ENCODE peak calls at places on chromosome 9, in ten cellular contexts. S is right atrium auricular region, A is fibroblast of the aortic adventitia, R is GM12865, M is transverse colon, C is HepG2, X is foreskin fibroblast, T is A549, J is progenitor cell of endocrine pancreas, G is lower lobe of right lung. L is an unnamed sample.

GRCh38 chr9:134629586-134630392 is 11.8 kb upstream of the COL5A1 start:
- DNase-seq in S (no peak), A (peak), R (no peak), M (no peak), C (no peak), X (no peak), T (no peak), J (no peak), G (peak), L (no peak)

GRCh38 chr9:101201626-101202025 is 173.1 kb downstream of the PLPPR1 start:
- DNase-seq in S (no peak), A (no peak), R (no peak), M (no peak), C (peak), X (no peak), T (no peak), J (no peak), G (no peak), L (no peak)

GRCh38 chr9:111928342-111928720 is 31.7 kb downstream of the UGCG start:
- DNase-seq in S (no peak), A (no peak), R (no peak), M (no peak), C (no peak), X (no peak), T (no peak), J (no peak), G (no peak), L (peak)

GRCh38 chr9:136997830-136998234 is 1.5 kb upstream of the CLIC3 start:
- DNase-seq in S (no peak), A (no peak), R (peak), M (peak), C (no peak), X (no peak), T (no peak), J (no peak), G (no peak), L (no peak)

GRCh38 chr9:5843450-5844249 is 10.7 kb upstream of the ERMP1 start:
- DNase-seq in S (no peak), A (peak), R (no peak), M (no peak), C (peak), X (peak), T (peak), J (no peak), G (no peak), L (no peak)

GRCh38 chr9:137195525-137196220 is 4.9 kb downstream of the TPRN start:
- DNase-seq in S (no peak), A (no peak), R (no peak), M (peak), C (no peak), X (no peak), T (no peak), J (no peak), G (no peak), L (no peak)

GRCh38 chr9:136309101-136309801 is 5.4 kb upstream of the CCDC187 start:
- DNase-seq in S (no peak), A (no peak), R (peak), M (no peak), C (no peak), X (no peak), T (no peak), J (no peak), G (no peak), L (no peak)

GRCh38 chr9:98978231-98978681 is 34.5 kb downstream of the COL15A1 start:
- DNase-seq in S (no peak), A (no peak), R (no peak), M (no peak), C (no peak), X (no peak), T (no peak), J (no peak), G (no peak), L (no peak)

GRCh38 chr9:89602978-89603628 is 1.7 kb upstream of the GADD45G start:
- DNase-seq in S (peak), A (peak), R (peak), M (peak), C (peak), X (peak), T (peak), J (peak), G (peak), L (peak)

GRCh38 chr9:112669326-112669725 is 48.6 kb downstream of the INIP start:
- DNase-seq in S (no peak), A (no peak), R (no peak), M (no peak), C (no peak), X (no peak), T (no peak), J (no peak), G (no peak), L (no peak)

GRCh38 chr9:136564379-136564988 is 18.6 kb upstream of the NOTCH1 start:
- DNase-seq in S (peak), A (peak), R (peak), M (no peak), C (no peak), X (peak), T (no peak), J (no peak), G (peak), L (peak)

DNA sequence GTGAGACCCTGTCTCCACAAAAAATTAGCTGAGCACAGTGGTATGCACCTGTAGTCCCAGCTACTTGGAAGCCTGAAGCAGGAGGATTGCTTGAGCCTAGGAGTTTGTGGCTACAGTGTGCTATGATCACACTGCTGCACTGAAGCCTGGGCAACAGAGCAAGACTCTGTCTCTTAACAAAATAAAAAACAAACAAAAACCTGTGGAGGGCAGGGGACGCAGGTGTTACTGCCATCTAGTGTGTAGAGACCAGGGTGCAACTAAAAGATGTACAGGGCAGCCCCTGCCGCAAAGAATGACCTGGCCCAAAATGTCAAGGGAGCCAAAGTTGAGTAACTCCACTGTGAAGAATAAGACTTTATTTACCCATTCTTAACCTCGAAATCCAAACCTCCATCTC is 27.1 kb downstream of the ASPN start:
- DNase-seq in S (no peak), A (no peak), R (peak), M (no peak), C (peak), X (no peak), T (peak), J (no peak), G (no peak), L (no peak)
- TF ChIP-seq CTCF in S (no peak), A (peak), R (peak), M (no peak), C (peak), X (peak), T (peak), J (peak), G (no peak), L (peak)

GRCh38 chr9:2663486-2663885 is 41.9 kb downstream of the VLDLR start:
- DNase-seq in S (no peak), A (no peak), R (no peak), M (no peak), C (no peak), X (no peak), T (no peak), J (no peak), G (no peak), L (no peak)

GRCh38 chr9:2663886-2664674 is 42.5 kb downstream of the VLDLR start:
- DNase-seq in S (no peak), A (no peak), R (no peak), M (no peak), C (no peak), X (no peak), T (no peak), J (no peak), G (no peak), L (no peak)

GRCh38 chr9:2666569-2666968 is 45.0 kb downstream of the VLDLR start:
- DNase-seq in S (no peak), A (no peak), R (no peak), M (no peak), C (no peak), X (no peak), T (no peak), J (no peak), G (no peak), L (no peak)

GRCh38 chr9:2664675-2665065 is 43.1 kb downstream of the VLDLR start:
- DNase-seq in S (no peak), A (no peak), R (no peak), M (no peak), C (no peak), X (no peak), T (no peak), J (no peak), G (no peak), L (no peak)

GRCh38 chr9:2662496-2662895 is 40.9 kb downstream of the VLDLR start:
- DNase-seq in S (no peak), A (no peak), R (no peak), M (no peak), C (no peak), X (no peak), T (peak), J (no peak), G (no peak), L (no peak)
- TF ChIP-seq CTCF in S (no peak), A (no peak), R (no peak), M (no peak), C (peak), X (no peak), T (peak), J (peak), G (no peak), L (peak)

GRCh38 chr9:297104-297794 is 82.6 kb downstream of the DOCK8 start:
- DNase-seq in S (no peak), A (no peak), R (peak), M (peak), C (no peak), X (no peak), T (peak), J (no peak), G (peak), L (peak)

GRCh38 chr9:289121-289520 is 74.5 kb downstream of the DOCK8 start:
- DNase-seq in S (no peak), A (no peak), R (no peak), M (no peak), C (no peak), X (no peak), T (no peak), J (no peak), G (no peak), L (no peak)

GRCh38 chr9:297795-298119 is 83.1 kb downstream of the DOCK8 start:
- DNase-seq in S (no peak), A (no peak), R (no peak), M (no peak), C (no peak), X (no peak), T (no peak), J (no peak), G (no peak), L (no peak)

DNA sequence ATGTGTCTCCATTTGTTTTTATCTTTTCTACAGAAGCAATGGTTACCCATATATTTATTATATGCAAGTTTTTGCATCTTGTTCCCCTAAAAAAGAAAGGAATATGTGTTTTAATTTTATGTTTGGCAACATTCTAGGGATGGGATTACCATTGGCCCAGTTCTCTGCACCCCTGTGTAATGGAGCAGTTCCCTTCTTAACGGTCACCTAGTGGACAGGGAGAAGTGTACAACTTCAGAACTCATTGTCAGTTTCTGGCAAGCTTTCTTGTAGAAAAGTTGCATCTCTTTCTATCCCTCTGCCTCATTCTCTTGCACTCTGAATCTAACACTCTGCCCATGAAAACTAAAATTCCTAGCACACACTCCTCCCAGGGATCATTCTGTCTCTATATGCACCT is 78.2 kb downstream of the DOCK8 start:
- DNase-seq in S (no peak), A (no peak), R (no peak), M (no peak), C (no peak), X (no peak), T (no peak), J (no peak), G (no peak), L (no peak)
- TF ChIP-seq CTCF in S (no peak), A (no peak), R (peak), M (no peak), C (no peak), X (no peak), T (no peak), J (peak), G (no peak), L (no peak)

DNA sequence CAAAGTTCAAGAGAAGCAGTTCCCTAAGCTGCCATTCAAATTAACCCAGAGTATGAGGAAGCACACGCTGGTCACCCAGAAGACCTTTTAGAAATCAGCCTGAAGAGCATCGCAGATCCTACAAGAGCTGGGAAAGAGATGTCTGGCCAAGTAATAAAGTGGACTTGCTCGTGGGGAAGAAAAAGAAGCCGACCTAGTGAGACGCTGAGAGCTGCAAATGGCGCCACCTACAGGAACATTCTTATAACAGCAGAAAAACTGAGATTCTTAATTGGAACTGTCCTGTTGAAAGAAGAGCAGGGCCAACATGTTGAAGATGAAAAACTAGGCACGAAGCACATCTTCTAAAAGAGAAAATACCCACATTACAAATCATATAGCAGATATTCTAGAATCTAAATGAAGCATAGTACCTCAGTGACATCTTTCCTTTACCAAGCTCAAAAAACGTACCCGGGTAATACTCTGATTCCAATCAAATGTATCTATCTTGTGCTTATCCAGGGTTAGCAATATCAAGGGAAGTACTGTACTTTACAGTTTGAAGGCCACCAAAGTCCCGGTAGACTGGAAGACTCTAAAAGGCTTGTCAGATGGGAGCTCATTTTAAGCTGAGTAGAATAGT is 3.9 kb upstream of the GNAQ start:
- DNase-seq in S (peak), A (peak), R (peak), M (peak), C (peak), X (peak), T (peak), J (peak), G (no peak), L (peak)
- TF ChIP-seq CTCF in S (peak), A (peak), R (peak), M (peak), C (peak), X (peak), T (peak), J (peak), G (peak), L (peak)

GRCh38 chr9:691825-692363 is 149.6 kb upstream of the DMRT1 start:
- DNase-seq in S (no peak), A (no peak), R (no peak), M (no peak), C (no peak), X (no peak), T (no peak), J (no peak), G (no peak), L (no peak)

GRCh38 chr9:692636-693459 is 148.6 kb upstream of the DMRT1 start:
- DNase-seq in S (no peak), A (no peak), R (no peak), M (no peak), C (peak), X (no peak), T (no peak), J (no peak), G (no peak), L (no peak)

GRCh38 chr9:693460-694390 is 147.8 kb upstream of the DMRT1 start:
- DNase-seq in S (peak), A (peak), R (no peak), M (peak), C (no peak), X (peak), T (no peak), J (no peak), G (no peak), L (peak)

GRCh38 chr9:687994-688393 is 153.5 kb upstream of the DMRT1 start:
- DNase-seq in S (no peak), A (no peak), R (no peak), M (no peak), C (no peak), X (no peak), T (no peak), J (no peak), G (no peak), L (no peak)

DNA sequence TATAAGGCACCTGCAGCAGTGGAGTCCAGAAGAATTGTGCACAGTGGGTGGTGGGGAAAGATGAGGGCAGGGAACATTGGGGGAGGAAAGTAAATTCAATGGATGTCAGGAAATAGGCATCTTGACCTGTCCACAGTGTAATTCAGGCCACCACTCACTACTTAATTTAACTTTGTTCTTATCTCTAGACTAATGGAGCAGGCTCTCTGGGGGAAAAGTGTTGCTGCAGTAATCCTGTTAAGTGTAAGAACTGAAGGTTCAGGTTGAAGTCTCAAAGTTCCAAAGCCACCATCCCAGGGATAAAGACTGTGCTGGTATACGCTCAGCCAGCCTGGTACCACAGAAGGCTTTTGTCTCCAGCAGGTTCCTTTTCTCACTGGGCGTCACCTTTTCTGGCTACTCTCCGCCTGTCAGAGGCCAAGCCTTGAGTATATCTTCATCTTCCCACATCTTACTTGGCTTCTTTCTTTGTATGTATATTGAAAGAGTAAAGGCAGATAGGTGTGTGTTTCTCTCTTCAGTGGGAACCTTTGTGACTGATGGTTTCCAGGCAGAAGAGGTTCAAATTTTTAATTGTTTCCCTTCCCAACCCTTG is 150.9 kb upstream of the DMRT1 start:
- DNase-seq in S (no peak), A (no peak), R (no peak), M (no peak), C (no peak), X (no peak), T (no peak), J (no peak), G (no peak), L (no peak)
- TF ChIP-seq CTCF in S (no peak), A (no peak), R (no peak), M (no peak), C (no peak), X (no peak), T (no peak), J (no peak), G (no peak), L (no peak)

DNA sequence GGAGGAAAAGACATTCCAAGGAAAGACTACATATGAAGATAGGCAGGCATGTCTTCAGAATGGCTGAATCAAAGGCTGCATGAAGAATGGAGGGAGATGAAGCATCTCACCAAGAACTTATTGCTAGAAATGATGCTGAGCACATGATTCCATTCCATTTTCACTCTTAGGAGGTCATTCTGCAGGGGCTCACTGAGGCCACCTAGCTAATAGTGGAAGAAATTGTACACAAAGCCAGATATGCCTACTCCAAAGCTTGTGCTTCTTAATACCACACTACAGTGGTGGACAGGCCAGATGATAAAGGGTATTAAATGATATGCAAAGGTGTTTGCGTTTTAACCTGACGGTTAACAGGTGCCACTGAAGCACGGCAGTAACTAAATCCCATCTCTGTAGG is 14.7 kb downstream of the NDUFA8 start:
- DNase-seq in S (no peak), A (no peak), R (no peak), M (no peak), C (peak), X (no peak), T (no peak), J (no peak), G (no peak), L (no peak)
- TF ChIP-seq CTCF in S (peak), A (peak), R (no peak), M (no peak), C (peak), X (peak), T (peak), J (peak), G (peak), L (peak)

GRCh38 chr9:107249665-107250285 is 33.3 kb upstream of the RAD23B start:
- DNase-seq in S (no peak), A (peak), R (no peak), M (no peak), C (no peak), X (peak), T (no peak), J (no peak), G (no peak), L (peak)

GRCh38 chr9:107249131-107249533 is 33.9 kb upstream of the RAD23B start:
- DNase-seq in S (no peak), A (no peak), R (no peak), M (no peak), C (peak), X (no peak), T (peak), J (peak), G (no peak), L (no peak)

GRCh38 chr9:107248714-107249113 is 34.4 kb upstream of the RAD23B start:
- DNase-seq in S (no peak), A (no peak), R (no peak), M (no peak), C (no peak), X (no peak), T (no peak), J (no peak), G (no peak), L (no peak)

GRCh38 chr9:107243757-107244156 is 39.3 kb upstream of the RAD23B start:
- DNase-seq in S (no peak), A (peak), R (peak), M (peak), C (peak), X (peak), T (peak), J (no peak), G (no peak), L (peak)

GRCh38 chr9:107246259-107247254 is 36.5 kb upstream of the RAD23B start:
- DNase-seq in S (no peak), A (no peak), R (peak), M (no peak), C (no peak), X (no peak), T (peak), J (no peak), G (no peak), L (peak)
- TF ChIP-seq CTCF in S (no peak), A (no peak), R (no peak), M (no peak), C (peak), X (no peak), T (peak), J (no peak), G (no peak), L (peak)

GRCh38 chr9:32350682-32351081 is 33.8 kb upstream of the ACO1 start:
- DNase-seq in S (no peak), A (peak), R (no peak), M (no peak), C (peak), X (no peak), T (peak), J (no peak), G (no peak), L (peak)
- TF ChIP-seq CTCF in S (no peak), A (peak), R (no peak), M (no peak), C (peak), X (no peak), T (peak), J (peak), G (peak), L (peak)

L was measured in fibroblast of mammary gland.